ENCODE peak calls at places on chromosome 7, in ten cellular contexts. Y is adrenal gland, T is GM12878, C is esophagus squamous epithelium, F is H1, Z is body of pancreas, N is K562, U is uterus, W is spleen, E is IMR-90. L is an unnamed sample.
A peak's percentile ranks its signal among the peaks of the same experiment; 100 is the strongest.

GRCh38 chr7:13800694-13801448 is 188.6 kb downstream of the ETV1 start:
- DNase-seq in Y (no peak), T (no peak), C (no peak), F (no peak), Z (no peak), N (no peak), U (no peak), W (no peak), E (peak; percentile 96), L (no peak)

GRCh38 chr7:79434098-79434497 is 19.4 kb downstream of the MAGI2 start:
- DNase-seq in Y (no peak), T (no peak), C (no peak), F (no peak), Z (no peak), N (no peak), U (no peak), W (no peak), E (peak; percentile 90), L (no peak)

GRCh38 chr7:30679664-30680063 is 2.6 kb downstream of the CRHR2 start:
- DNase-seq in Y (no peak), T (no peak), C (no peak), F (no peak), Z (no peak), N (no peak), U (no peak), W (no peak), E (no peak), L (no peak)

GRCh38 chr7:144842377-144842851 is 6.6 kb upstream of the TPK1 start:
- DNase-seq in Y (peak; percentile 25), T (no peak), C (peak; percentile 9), F (no peak), Z (peak; percentile 20), N (no peak), U (peak; percentile 43), W (peak; percentile 81), E (no peak), L (peak; percentile 45)

GRCh38 chr7:82961240-82961639 is 201.4 kb downstream of the PCLO start:
- DNase-seq in Y (no peak), T (no peak), C (no peak), F (no peak), Z (no peak), N (no peak), U (no peak), W (no peak), E (no peak), L (no peak)

GRCh38 chr7:22858274-22858639 is 35.6 kb upstream of the TOMM7 start:
- DNase-seq in Y (no peak), T (no peak), C (no peak), F (no peak), Z (no peak), N (no peak), U (no peak), W (no peak), E (no peak), L (no peak)

GRCh38 chr7:42493436-42494198 is 256.6 kb upstream of the GLI3 start:
- DNase-seq in Y (peak; percentile 77), T (no peak), C (no peak), F (peak; percentile 19), Z (peak; percentile 41), N (peak; percentile 47), U (peak; percentile 82), W (no peak), E (peak; percentile 76), L (peak; percentile 77)

GRCh38 chr7:4237296-4238235 is 444.5 kb upstream of the FOXK1 start:
- DNase-seq in Y (no peak), T (no peak), C (no peak), F (no peak), Z (no peak), N (no peak), U (no peak), W (peak; percentile 56), E (no peak), L (no peak)

GRCh38 chr7:123871998-123872867 is 27.3 kb downstream of the HYAL4 start:
- DNase-seq in Y (peak; percentile 55), T (no peak), C (no peak), F (peak; percentile 21), Z (peak; percentile 42), N (peak; percentile 45), U (no peak), W (peak; percentile 64), E (peak; percentile 42), L (peak; percentile 23)

GRCh38 chr7:81367335-81367801 is 402.5 kb downstream of the HGF start:
- DNase-seq in Y (no peak), T (no peak), C (no peak), F (no peak), Z (no peak), N (no peak), U (no peak), W (no peak), E (peak; percentile 6), L (peak; percentile 50)

GRCh38 chr7:32501522-32501921 is 6.2 kb downstream of the AVL9 start:
- DNase-seq in Y (no peak), T (no peak), C (no peak), F (no peak), Z (no peak), N (no peak), U (no peak), W (no peak), E (peak; percentile 66), L (no peak)

GRCh38 chr7:90889644-90890043 is 293.5 kb downstream of the CDK14 start:
- DNase-seq in Y (no peak), T (no peak), C (no peak), F (no peak), Z (no peak), N (no peak), U (no peak), W (no peak), E (no peak), L (no peak)

DNA sequence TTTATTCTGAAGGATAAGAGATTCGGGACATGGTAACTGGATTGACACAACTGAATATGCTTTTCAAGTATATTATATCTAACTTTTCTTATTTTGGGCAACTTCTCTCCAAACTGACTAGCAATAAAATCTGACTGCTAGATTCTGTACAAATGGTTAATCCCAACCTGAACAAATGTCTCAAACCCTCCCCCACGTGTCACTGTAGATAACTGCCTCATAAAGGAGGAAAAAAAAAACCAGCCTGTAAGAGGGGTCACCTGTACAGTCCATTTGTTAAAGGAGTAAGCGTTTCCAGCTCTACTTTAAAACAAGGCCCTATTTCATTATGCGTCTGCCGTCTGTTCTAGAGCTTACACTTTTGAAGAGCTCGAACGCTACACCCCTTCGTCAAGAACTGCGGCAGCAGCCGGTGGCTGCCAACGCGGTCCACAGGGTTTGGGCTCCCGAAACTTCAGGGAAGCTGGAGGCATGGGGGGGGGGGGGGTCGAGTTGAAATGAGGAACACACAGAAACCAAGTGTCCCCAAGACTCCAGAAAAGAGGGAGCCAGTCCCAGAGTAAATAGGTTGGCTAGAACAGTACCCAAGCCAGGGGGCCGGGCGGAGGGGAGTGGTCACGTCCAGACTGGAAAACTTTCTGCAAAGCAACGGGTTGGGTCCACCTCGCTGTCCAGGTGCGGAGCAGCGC is 504 bp downstream of the COG5 start:
- DNase-seq in Y (peak; percentile 66), T (no peak), C (no peak), F (no peak), Z (peak; percentile 71), N (peak; percentile 76), U (no peak), W (no peak), E (peak; percentile 8), L (no peak)
- H3K27ac ChIP-seq in Y (peak overlapping the region; percentile 94), T (peak overlapping the region; percentile 54), C (peak overlapping the region; percentile 97), F (peak overlapping the region; percentile 97), Z (peak overlapping the region; percentile 96), N (peak overlapping the region; percentile 81), U (peak overlapping the region; percentile 92), W (peak overlapping the region; percentile 87), E (peak overlapping the region; percentile 74), L (peak overlapping the region; percentile 91)

DNA sequence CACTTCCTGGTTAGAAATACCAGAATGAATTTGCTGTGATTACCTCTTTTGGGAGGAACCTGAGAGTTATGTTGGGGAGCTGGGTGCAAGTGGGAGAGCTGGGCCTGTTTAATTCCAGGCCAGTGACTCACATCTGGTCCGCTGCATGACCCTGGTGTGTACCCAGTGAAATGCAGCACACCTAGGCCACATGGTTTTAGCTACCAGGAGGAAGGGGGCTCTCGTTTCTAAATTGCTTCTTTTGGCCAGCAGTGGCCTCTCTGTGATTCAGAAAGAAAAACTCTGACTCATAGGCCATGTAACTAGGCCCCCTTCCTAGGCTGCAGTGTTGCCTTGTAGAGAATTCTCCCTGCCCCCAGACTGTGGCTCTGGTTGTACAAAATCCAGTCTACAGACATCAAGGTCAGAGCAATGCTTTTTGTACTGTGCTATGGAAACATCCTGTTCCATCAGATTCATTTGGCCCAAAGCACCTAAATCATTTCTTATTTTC is 6.7 kb downstream of the AGFG2 start:
- DNase-seq in Y (peak; percentile 87), T (peak; percentile 83), C (no peak), F (no peak), Z (peak; percentile 74), N (peak; percentile 70), U (peak; percentile 91), W (no peak), E (peak; percentile 86), L (no peak)
- TF ChIP-seq POLR2A in Y (peak; percentile 55), T (peak; percentile 63), C (no peak), F (peak; percentile 33), Z (no peak), N (no peak), U (no peak), W (no peak), E (no peak), L (no peak)

GRCh38 chr7:8177109-8177933 is 84.6 kb downstream of the ICA1 start:
- DNase-seq in Y (no peak), T (no peak), C (no peak), F (no peak), Z (no peak), N (no peak), U (no peak), W (no peak), E (no peak), L (no peak)

GRCh38 chr7:8176370-8177081 is 85.4 kb downstream of the ICA1 start:
- DNase-seq in Y (no peak), T (peak; percentile 96), C (no peak), F (no peak), Z (no peak), N (no peak), U (no peak), W (peak; percentile 78), E (no peak), L (no peak)

GRCh38 chr7:8178353-8178752 is 83.6 kb downstream of the ICA1 start:
- DNase-seq in Y (no peak), T (no peak), C (no peak), F (no peak), Z (no peak), N (no peak), U (no peak), W (no peak), E (no peak), L (no peak)

GRCh38 chr7:8172372-8173354 is 89.3 kb downstream of the ICA1 start:
- DNase-seq in Y (no peak), T (no peak), C (no peak), F (no peak), Z (no peak), N (no peak), U (no peak), W (no peak), E (no peak), L (no peak)

GRCh38 chr7:8175929-8176369 is 86.0 kb downstream of the ICA1 start:
- DNase-seq in Y (no peak), T (no peak), C (no peak), F (no peak), Z (no peak), N (no peak), U (no peak), W (no peak), E (no peak), L (no peak)
- H3K4me3 ChIP-seq in Y (no peak overlapping the region), T (peak overlapping the region; percentile 8), C (no peak overlapping the region), F (no peak overlapping the region), Z (no peak overlapping the region), N (no peak overlapping the region), U (no peak overlapping the region), W (no peak overlapping the region), E (no peak overlapping the region), L (no peak overlapping the region)

GRCh38 chr7:44643206-44643605 is 36.8 kb downstream of the OGDH start:
- DNase-seq in Y (no peak), T (no peak), C (no peak), F (no peak), Z (no peak), N (no peak), U (no peak), W (no peak), E (no peak), L (no peak)
- H3K27ac ChIP-seq in Y (no peak overlapping the region), T (no peak overlapping the region), C (no peak overlapping the region), F (no peak overlapping the region), Z (no peak overlapping the region), N (no peak overlapping the region), U (no peak overlapping the region), W (no peak overlapping the region), E (no peak overlapping the region), L (no peak overlapping the region)

L was measured in heart left ventricle.